ENCODE peak calls at places on chromosomes 11 and 22, in five cellular contexts. One of them, this sample, is unnamed.

GRCh38 chr11:123690490-123690889 is 36.1 kb upstream of the SCN3B start:
- DNase-seq in A549: peak; percentile 13
- DNase-seq in fibroblast of lung: peak; percentile 61
- DNase-seq in neural progenitor cell: no peak
- DNase-seq in vagina: no peak
- DNase-seq in this sample: peak; percentile 52

GRCh38 chr22:39171623-39172264 is 19.3 kb upstream of the CBX7 start:
- DNase-seq in A549: no peak
- DNase-seq in fibroblast of lung: no peak
- DNase-seq in vagina: no peak
- DNase-seq in neural progenitor cell: no peak
- DNase-seq in this sample: no peak

GRCh38 chr22:17974087-17974486 is 50.3 kb downstream of the MICAL3 start:
- DNase-seq in A549: no peak
- DNase-seq in neural progenitor cell: no peak
- DNase-seq in fibroblast of lung: no peak
- DNase-seq in vagina: no peak
- DNase-seq in this sample: no peak

GRCh38 chr22:45129703-45130524 is 33.8 kb upstream of the NUP50 start:
- DNase-seq in vagina: peak; percentile 11
- DNase-seq in A549: no peak
- DNase-seq in neural progenitor cell: no peak
- DNase-seq in fibroblast of lung: no peak
- DNase-seq in this sample: no peak

GRCh38 chr11:74749965-74750296 is 1.3 kb downstream of the RNF169 start:
- DNase-seq in fibroblast of lung: no peak
- DNase-seq in vagina: no peak
- DNase-seq in neural progenitor cell: no peak
- DNase-seq in A549: no peak
- DNase-seq in this sample: no peak

GRCh38 chr11:83241291-83241946 is 44.7 kb downstream of the CCDC90B start:
- DNase-seq in neural progenitor cell: peak; percentile 79
- DNase-seq in A549: peak; percentile 76
- DNase-seq in vagina: no peak
- DNase-seq in fibroblast of lung: peak; percentile 77
- DNase-seq in this sample: peak; percentile 67

GRCh38 chr22:41994506-41994905 is 4.1 kb upstream of the WBP2NL start:
- DNase-seq in vagina: no peak
- DNase-seq in fibroblast of lung: no peak
- DNase-seq in neural progenitor cell: no peak
- DNase-seq in A549: no peak
- DNase-seq in this sample: no peak

GRCh38 chr11:4891996-4892640 is 10.4 kb downstream of the OR51T1 start:
- DNase-seq in vagina: no peak
- DNase-seq in neural progenitor cell: no peak
- DNase-seq in A549: no peak
- DNase-seq in fibroblast of lung: peak; percentile 93
- DNase-seq in this sample: peak; percentile 75

GRCh38 chr11:61536676-61537270 is 28.2 kb downstream of the LRRC10B start:
- DNase-seq in A549: no peak
- DNase-seq in neural progenitor cell: peak; percentile 44
- DNase-seq in vagina: no peak
- DNase-seq in fibroblast of lung: no peak
- DNase-seq in this sample: no peak

GRCh38 chr11:45661417-45662055 is 3.9 kb downstream of the CHST1 start:
- DNase-seq in fibroblast of lung: no peak
- DNase-seq in neural progenitor cell: no peak
- DNase-seq in vagina: no peak
- DNase-seq in A549: no peak
- DNase-seq in this sample: no peak

GRCh38 chr11:73034777-73035176 is 107.3 kb downstream of the FCHSD2 start:
- DNase-seq in neural progenitor cell: no peak
- DNase-seq in fibroblast of lung: no peak
- DNase-seq in vagina: no peak
- DNase-seq in A549: no peak
- DNase-seq in this sample: no peak

GRCh38 chr11:115608976-115609375 is 104.8 kb upstream of the CADM1 start:
- DNase-seq in neural progenitor cell: no peak
- DNase-seq in A549: no peak
- DNase-seq in fibroblast of lung: no peak
- DNase-seq in vagina: no peak
- DNase-seq in this sample: no peak

GRCh38 chr11:108286369-108286768 is 63.5 kb downstream of the ATM start:
- DNase-seq in A549: no peak
- DNase-seq in vagina: no peak
- DNase-seq in fibroblast of lung: no peak
- DNase-seq in neural progenitor cell: no peak
- DNase-seq in this sample: no peak

GRCh38 chr11:20327377-20327776 is 36.1 kb upstream of the HTATIP2 start:
- DNase-seq in fibroblast of lung: no peak
- DNase-seq in neural progenitor cell: peak; percentile 43
- DNase-seq in A549: no peak
- DNase-seq in vagina: no peak
- DNase-seq in this sample: no peak

GRCh38 chr11:129192150-129192549 is at the start of gene ARHGAP32:
- DNase-seq in fibroblast of lung: no peak
- DNase-seq in neural progenitor cell: no peak
- DNase-seq in A549: peak; percentile 8
- DNase-seq in vagina: no peak
- DNase-seq in this sample: no peak

DNA sequence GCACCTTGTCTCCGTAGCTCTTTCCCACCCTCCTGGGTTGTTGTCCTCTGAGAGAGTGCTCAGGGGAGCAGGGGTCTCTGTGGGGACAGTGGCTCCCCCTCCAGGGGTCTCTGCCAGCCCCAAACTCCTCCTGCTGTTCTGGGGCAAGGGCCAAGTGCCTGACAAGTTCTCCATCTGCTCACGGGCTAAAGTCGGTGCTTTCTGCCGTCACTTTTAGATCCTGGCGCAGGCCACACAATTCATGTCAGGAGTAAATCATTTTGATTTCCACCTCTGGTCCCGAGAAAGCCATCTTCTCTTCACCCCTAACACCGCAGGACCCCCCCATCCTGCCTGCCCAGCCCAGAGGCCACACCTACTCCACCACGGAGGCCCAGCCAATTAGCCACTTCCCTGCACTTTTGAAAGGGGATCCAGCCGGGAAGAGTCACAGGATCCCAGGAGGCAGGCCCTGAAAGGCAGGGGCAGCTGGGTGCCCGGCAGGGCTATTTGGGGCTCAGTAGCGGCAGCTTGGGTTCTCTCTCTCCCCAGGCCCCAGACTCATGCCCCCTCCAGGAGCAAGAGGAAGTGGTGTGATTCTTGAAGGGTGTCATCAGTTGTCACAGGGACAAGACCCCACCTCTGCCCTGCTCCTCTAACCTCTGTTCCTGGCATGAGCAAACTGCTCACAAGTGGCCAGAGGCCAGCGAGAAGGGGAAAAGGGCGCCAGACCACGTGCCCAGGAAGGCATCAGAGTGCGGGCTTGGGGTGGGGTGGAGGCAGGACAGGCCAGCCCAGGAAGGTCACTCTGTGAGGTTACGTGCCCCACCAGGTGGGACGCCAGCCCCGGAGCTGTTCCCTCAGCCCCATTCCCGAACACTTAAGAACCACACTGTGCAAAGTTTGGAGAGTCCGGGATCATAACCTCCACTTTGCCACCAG is 1.3 kb downstream of the MACROD1 start:
- DNase-seq in vagina: no peak
- DNase-seq in fibroblast of lung: no peak
- DNase-seq in neural progenitor cell: peak; percentile 61
- DNase-seq in A549: no peak
- DNase-seq in this sample: no peak
- H3K4me3 ChIP-seq in vagina: peak overlapping the region; percentile 59
- H3K4me3 ChIP-seq in fibroblast of lung: peak overlapping the region; percentile 42
- H3K4me3 ChIP-seq in neural progenitor cell: peak overlapping the region; percentile 60
- H3K4me3 ChIP-seq in A549: peak overlapping the region; percentile 81
- H3K4me3 ChIP-seq in this sample: peak overlapping the region; percentile 71

GRCh38 chr22:21657361-21658118 is 8.3 kb upstream of the PPIL2 start:
- DNase-seq in neural progenitor cell: peak; percentile 93
- DNase-seq in fibroblast of lung: peak; percentile 36
- DNase-seq in A549: peak; percentile 52
- DNase-seq in vagina: no peak
- DNase-seq in this sample: no peak
- TF ChIP-seq CTCF in neural progenitor cell: peak; percentile 40
- TF ChIP-seq CTCF in fibroblast of lung: no peak
- TF ChIP-seq CTCF in A549: no peak
- TF ChIP-seq CTCF in vagina: no peak
- TF ChIP-seq CTCF in this sample: peak; percentile 7

GRCh38 chr22:49933236-49933921 is 14.9 kb downstream of the CRELD2 start:
- DNase-seq in vagina: peak; percentile 97
- DNase-seq in neural progenitor cell: no peak
- DNase-seq in A549: no peak
- DNase-seq in fibroblast of lung: no peak
- DNase-seq in this sample: no peak

GRCh38 chr22:49935561-49935960 is 17.1 kb downstream of the CRELD2 start:
- DNase-seq in fibroblast of lung: no peak
- DNase-seq in neural progenitor cell: no peak
- DNase-seq in vagina: no peak
- DNase-seq in A549: no peak
- DNase-seq in this sample: peak; percentile 57

GRCh38 chr22:49936018-49936972 is 17.9 kb downstream of the CRELD2 start:
- DNase-seq in neural progenitor cell: peak; percentile 52
- DNase-seq in A549: peak; percentile 86
- DNase-seq in fibroblast of lung: peak; percentile 77
- DNase-seq in vagina: no peak
- DNase-seq in this sample: peak; percentile 92

GRCh38 chr22:49934144-49934890 is 15.9 kb downstream of the CRELD2 start:
- DNase-seq in vagina: no peak
- DNase-seq in A549: no peak
- DNase-seq in neural progenitor cell: no peak
- DNase-seq in fibroblast of lung: peak; percentile 61
- DNase-seq in this sample: peak; percentile 32

DNA sequence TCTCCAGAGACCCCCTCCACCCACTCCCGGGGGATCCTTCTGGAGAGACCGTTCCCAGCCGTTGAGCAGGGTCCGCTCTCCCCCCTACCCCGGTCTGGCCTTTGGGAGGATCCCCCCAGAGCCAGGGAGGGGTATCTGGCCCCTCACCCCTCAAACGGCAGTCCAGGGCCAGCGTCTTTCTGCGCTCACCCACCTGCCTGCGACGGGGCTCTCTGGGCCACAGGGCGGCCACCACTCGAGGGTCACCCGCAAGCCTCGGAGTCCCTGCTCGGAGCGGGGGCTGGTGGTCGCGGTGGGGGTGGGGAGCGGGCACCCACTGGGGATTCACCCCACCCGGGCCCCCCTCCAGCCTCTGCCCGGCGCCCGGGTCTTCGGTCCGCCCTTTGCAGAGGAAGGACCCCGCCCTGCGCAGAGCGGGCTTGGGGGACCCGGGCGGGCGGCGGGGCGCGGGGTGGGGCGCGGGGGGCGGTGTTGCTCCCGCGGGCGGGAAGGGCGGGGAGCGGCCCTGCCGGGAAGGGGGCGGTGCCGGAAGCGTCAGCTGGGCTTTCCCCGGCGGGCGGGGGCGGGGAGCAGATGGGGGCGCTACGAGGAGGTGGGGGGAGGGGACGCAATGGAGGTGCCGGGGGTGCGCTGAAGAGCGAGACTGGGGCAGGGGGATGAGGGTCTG is 16.6 kb downstream of the CRELD2 start:
- DNase-seq in A549: peak; percentile 55
- DNase-seq in neural progenitor cell: peak; percentile 65
- DNase-seq in vagina: no peak
- DNase-seq in fibroblast of lung: peak; percentile 43
- DNase-seq in this sample: peak; percentile 65
- H3K4me3 ChIP-seq in A549: peak overlapping the region; percentile 61
- H3K4me3 ChIP-seq in neural progenitor cell: peak overlapping the region; percentile 37
- H3K4me3 ChIP-seq in vagina: peak overlapping the region; percentile 67
- H3K4me3 ChIP-seq in fibroblast of lung: peak overlapping the region; percentile 20
- H3K4me3 ChIP-seq in this sample: peak overlapping the region; percentile 62

DNA sequence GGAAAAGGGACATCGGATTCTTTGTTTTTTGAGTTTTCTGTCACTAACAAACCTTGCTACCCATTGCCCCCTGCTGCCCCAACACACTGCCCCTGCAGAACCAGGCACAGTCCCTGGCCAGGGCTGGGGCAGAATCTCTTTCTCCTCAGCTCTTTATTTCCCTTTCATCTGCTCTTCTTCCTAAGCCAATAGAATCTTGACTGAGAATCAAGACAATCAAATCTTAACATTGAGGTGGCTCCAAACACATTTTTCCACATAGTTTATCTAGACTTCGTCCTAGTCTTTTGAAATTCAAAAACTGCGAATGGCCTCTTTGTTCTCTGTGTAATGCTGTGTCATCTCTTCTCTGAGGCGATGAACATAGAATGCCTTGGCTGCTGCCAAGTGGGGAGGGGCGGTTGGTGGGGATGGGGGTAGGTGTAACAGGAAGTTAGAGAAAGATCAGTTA is 16.1 kb upstream of the NTM start:
- DNase-seq in A549: no peak
- DNase-seq in neural progenitor cell: no peak
- DNase-seq in fibroblast of lung: peak; percentile 36
- DNase-seq in vagina: no peak
- DNase-seq in this sample: no peak
- TF ChIP-seq CTCF in A549: no peak
- TF ChIP-seq CTCF in neural progenitor cell: no peak
- TF ChIP-seq CTCF in fibroblast of lung: no peak
- TF ChIP-seq CTCF in vagina: no peak
- TF ChIP-seq CTCF in this sample: no peak

GRCh38 chr11:65900125-65900898 is at the start of gene FOSL1:
- DNase-seq in vagina: no peak
- DNase-seq in A549: peak; percentile 99
- DNase-seq in fibroblast of lung: peak; percentile 97
- DNase-seq in neural progenitor cell: peak; percentile 84
- DNase-seq in this sample: peak; percentile 93
- H3K4me3 ChIP-seq in vagina: peak within 1 kb of the TSS; percentile 56
- H3K4me3 ChIP-seq in A549: peak within 1 kb of the TSS; percentile 93
- H3K4me3 ChIP-seq in fibroblast of lung: peak within 1 kb of the TSS; percentile 72
- H3K4me3 ChIP-seq in neural progenitor cell: peak within 1 kb of the TSS; percentile 47
- H3K4me3 ChIP-seq in this sample: peak within 1 kb of the TSS; percentile 87

GRCh38 chr11:2401436-2401984 is 960 bp downstream of the TSSC4 start:
- DNase-seq in vagina: peak; percentile 90
- DNase-seq in fibroblast of lung: no peak
- DNase-seq in neural progenitor cell: no peak
- DNase-seq in A549: no peak
- DNase-seq in this sample: no peak
- TF ChIP-seq CTCF in vagina: no peak
- TF ChIP-seq CTCF in fibroblast of lung: no peak
- TF ChIP-seq CTCF in neural progenitor cell: no peak
- TF ChIP-seq CTCF in A549: no peak
- TF ChIP-seq CTCF in this sample: no peak

This sample was measured in fibroblast of the aortic adventitia.